ENCODE peak calls at places on chromosomes 4 and X, in five cellular contexts. E is K562, Z is GM12878, H is HepG2, V is SK-N-SH. P is an unnamed sample.

GRCh38 chr4:144634978-144635747 is 10.8 kb upstream of the HHIP start:
- DNase-seq in E (no peak), Z (peak; percentile 35), H (no peak), V (no peak), P (no peak)

GRCh38 chrX:28920141-28920540 is 332.9 kb downstream of the IL1RAPL1 start:
- DNase-seq in E (no peak), Z (no peak), H (no peak), V (no peak), P (no peak)

GRCh38 chr4:95500361-95500760 is 48.4 kb downstream of the UNC5C start:
- DNase-seq in E (no peak), Z (no peak), H (no peak), V (no peak), P (no peak)

GRCh38 chr4:89400408-89401035 is 92.9 kb upstream of the GPRIN3 start:
- DNase-seq in E (no peak), Z (no peak), H (no peak), V (no peak), P (no peak)

GRCh38 chrX:44223150-44223549 is 120.3 kb downstream of the EFHC2 start:
- DNase-seq in E (no peak), Z (no peak), H (no peak), V (no peak), P (no peak)

GRCh38 chr4:8150152-8151090 is 8.2 kb downstream of the ABLIM2 start:
- DNase-seq in E (no peak), Z (no peak), H (no peak), V (no peak), P (no peak)

GRCh38 chr4:77127837-77128621 is 29.0 kb upstream of the CCNG2 start:
- DNase-seq in E (no peak), Z (no peak), H (no peak), V (no peak), P (no peak)

GRCh38 chr4:126267689-126268088 is 952.9 kb downstream of the FAT4 start:
- DNase-seq in E (no peak), Z (no peak), H (no peak), V (no peak), P (no peak)

GRCh38 chr4:7103031-7103598 is 35.3 kb upstream of the GRPEL1 start:
- DNase-seq in E (peak; percentile 92), Z (peak; percentile 23), H (peak; percentile 64), V (peak; percentile 98), P (peak; percentile 96)

DNA sequence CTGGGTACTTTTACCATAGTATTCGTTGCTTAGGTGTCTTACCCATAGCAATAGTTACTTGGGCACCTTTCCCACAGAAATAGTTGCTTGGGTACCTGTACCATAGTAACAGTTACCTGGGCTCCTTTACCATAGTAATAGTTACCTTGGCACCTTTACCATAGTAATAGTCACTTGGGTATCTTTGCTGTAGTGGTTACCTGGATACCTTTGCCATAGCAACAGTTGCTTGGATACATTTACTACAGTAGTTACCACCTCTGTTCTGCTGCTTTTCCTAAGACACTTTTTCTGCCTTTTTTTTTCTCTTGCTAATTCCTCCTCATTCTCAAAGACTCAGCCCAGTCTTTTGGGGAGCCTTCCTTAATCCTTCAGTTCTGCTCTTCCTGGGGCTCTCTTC is 272.8 kb upstream of the PUDP start:
- DNase-seq in E (no peak), Z (no peak), H (no peak), V (no peak), P (no peak)
- TF ChIP-seq FOXM1 in E (no peak), Z (no peak), H (no peak), V (no peak), P (no peak)

GRCh38 chr4:150381671-150382427 is 200.1 kb upstream of the MAB21L2 start:
- DNase-seq in E (no peak), Z (no peak), H (no peak), V (no peak), P (no peak)

GRCh38 chr4:150387983-150388382 is 194.0 kb upstream of the MAB21L2 start:
- DNase-seq in E (no peak), Z (no peak), H (no peak), V (no peak), P (no peak)

GRCh38 chr4:150389896-150390530 is 191.9 kb upstream of the MAB21L2 start:
- DNase-seq in E (no peak), Z (no peak), H (no peak), V (no peak), P (no peak)

GRCh38 chr4:150384249-150384648 is 197.7 kb upstream of the MAB21L2 start:
- DNase-seq in E (no peak), Z (no peak), H (no peak), V (no peak), P (no peak)

DNA sequence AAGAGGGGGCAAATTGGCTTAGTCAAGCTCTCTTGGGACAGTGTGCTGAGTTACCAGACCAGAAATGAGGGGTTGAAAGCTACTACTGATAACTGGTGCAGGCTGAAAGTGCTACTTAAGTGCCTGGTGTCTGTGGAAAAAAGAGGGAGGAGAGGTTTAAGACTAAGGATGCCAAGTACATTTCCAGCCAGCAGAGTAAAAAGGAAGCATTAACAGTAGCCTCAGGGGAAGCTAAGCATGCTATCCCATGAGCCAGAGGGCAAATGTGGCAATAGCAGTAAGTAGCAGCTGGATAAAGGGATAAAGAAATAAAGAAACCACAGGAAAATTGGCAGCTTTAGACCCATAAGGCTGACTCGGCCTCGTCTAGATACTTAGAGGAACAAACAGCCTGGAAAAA is 196.3 kb upstream of the MAB21L2 start:
- DNase-seq in E (peak; percentile 11), Z (no peak), H (no peak), V (no peak), P (peak; percentile 6)
- TF ChIP-seq FOXM1 in E (no peak), Z (no peak), H (no peak), V (no peak), P (no peak)

GRCh38 chrX:134600714-134601113 is 57.6 kb downstream of the PLAC1 start:
- DNase-seq in E (no peak), Z (no peak), H (no peak), V (no peak), P (no peak)

GRCh38 chrX:134603806-134604700 is 54.2 kb downstream of the PLAC1 start:
- DNase-seq in E (no peak), Z (no peak), H (no peak), V (no peak), P (no peak)

GRCh38 chrX:134601240-134601639 is 57.0 kb downstream of the PLAC1 start:
- DNase-seq in E (no peak), Z (no peak), H (no peak), V (no peak), P (no peak)

GRCh38 chrX:134602410-134602809 is 55.9 kb downstream of the PLAC1 start:
- DNase-seq in E (no peak), Z (no peak), H (no peak), V (no peak), P (no peak)

DNA sequence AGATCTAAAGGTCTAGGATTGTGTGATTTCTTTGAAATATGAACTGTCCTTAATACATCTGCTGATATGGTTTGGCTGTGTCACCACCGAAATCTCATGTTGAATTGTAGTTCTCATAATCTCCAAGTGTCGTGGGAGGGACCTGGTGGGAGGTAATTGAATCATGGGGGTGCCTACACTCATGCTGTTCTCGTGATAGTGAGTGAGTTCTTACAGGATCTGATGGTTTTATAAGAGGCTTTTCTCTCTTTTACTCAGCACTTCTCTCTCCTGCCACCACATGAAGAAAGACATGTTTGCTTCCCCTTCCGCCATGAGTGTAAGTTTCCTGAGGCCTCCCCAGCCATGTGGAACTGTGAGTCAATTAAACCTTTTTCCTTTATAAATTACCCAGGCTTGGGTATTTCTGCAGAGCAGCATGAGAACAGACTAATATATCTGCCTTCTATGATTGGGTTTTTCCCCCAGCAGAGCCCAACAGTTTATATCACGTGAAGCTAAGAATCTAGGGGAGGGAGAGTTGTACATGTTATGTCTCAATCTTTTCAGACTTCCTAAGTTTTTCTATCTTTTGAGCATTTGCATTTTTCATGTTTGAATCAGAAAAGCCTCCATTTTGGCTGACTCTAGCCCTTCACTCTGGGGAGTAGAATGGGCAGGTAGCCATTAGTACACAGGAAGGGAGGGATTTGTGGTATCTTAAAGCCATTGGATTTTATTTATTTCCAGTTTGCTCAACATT is 58.9 kb downstream of the PLAC1 start:
- DNase-seq in E (no peak), Z (peak; percentile 8), H (no peak), V (no peak), P (no peak)
- TF ChIP-seq FOXM1 in E (no peak), Z (no peak), H (no peak), V (no peak), P (no peak)

DNA sequence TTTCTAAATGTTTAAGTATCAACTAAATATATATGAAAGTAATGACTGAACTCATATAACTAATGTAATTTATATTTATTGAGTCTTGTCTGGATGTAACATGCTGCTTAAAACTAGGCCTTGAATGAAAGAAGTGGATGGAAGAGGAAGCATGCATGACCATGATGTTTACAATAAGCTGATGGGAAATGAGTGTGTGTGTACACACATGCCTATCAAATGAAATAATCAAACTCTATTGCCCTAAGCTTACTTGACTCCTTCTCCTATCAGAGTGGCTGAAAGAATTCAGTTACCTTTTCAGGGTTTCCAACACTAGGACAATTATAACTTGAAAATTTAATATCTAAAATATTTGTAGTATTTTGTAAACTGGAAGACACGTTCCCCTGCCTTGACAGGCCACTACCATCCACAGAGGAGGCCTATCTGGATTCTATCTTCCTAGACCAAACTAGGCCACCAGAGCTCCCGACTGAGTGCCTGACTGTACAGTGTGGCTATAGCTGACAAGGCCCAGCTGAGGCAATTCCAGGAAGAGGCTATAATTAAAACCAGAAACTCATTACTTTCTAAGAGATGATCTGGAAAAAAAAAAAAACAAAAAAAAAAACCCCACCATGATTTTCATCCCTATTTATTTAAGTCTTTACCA is 7.6 kb downstream of the ARSJ start:
- DNase-seq in E (no peak), Z (no peak), H (no peak), V (peak; percentile 60), P (no peak)
- TF ChIP-seq FOXM1 in E (no peak), Z (no peak), H (no peak), V (no peak), P (no peak)

GRCh38 chr4:169132561-169133305 is 122.7 kb upstream of the CBR4 start:
- DNase-seq in E (no peak), Z (no peak), H (no peak), V (no peak), P (no peak)

GRCh38 chr4:169135776-169136175 is 125.7 kb upstream of the CBR4 start:
- DNase-seq in E (no peak), Z (no peak), H (no peak), V (no peak), P (no peak)

GRCh38 chr4:169131556-169132208 is 121.6 kb upstream of the CBR4 start:
- DNase-seq in E (no peak), Z (no peak), H (no peak), V (no peak), P (no peak)

GRCh38 chr4:169136330-169136729 is 126.3 kb upstream of the CBR4 start:
- DNase-seq in E (no peak), Z (no peak), H (no peak), V (no peak), P (no peak)

DNA sequence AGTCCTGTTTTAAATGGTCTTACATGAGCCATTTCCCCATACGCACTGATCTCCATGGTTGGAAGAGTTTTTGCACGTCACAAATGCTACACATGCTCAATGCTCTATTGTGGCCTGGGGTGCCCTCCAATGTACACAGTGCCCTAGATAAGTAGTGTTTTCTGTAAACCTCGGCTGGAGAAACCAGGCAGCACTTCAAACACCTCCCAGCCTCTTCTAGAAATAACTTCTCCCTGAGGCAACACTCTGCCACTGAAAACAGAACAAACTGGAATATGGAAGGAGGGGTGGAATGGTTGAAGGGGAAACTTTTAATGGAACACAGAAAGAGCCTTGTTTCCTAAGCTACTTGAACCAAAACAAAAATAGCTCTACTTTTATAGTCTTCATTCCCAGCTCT is 123.9 kb upstream of the CBR4 start:
- DNase-seq in E (no peak), Z (no peak), H (peak; percentile 35), V (no peak), P (no peak)
- TF ChIP-seq FOXM1 in E (no peak), Z (no peak), H (no peak), V (no peak), P (no peak)

P was measured in HEK293T.